ENCODE peak calls at places on chromosomes 7 and 10, in six cellular contexts. X is CD8-positive, alpha-beta memory T cell; I is ovary; C is epithelial cell of proximal tubule; S is astrocyte of the spinal cord; K is cardiac fibroblast. Z is an unnamed sample.

GRCh38 chr10:50563906-50564305 is 59.9 kb downstream of the SGMS1 start:
- DNase-seq in I (no peak), S (no peak), K (no peak), C (no peak), X (no peak), Z (no peak)

GRCh38 chr7:41472427-41473125 is 230.3 kb downstream of the INHBA start:
- DNase-seq in K (no peak), C (no peak), X (no peak), S (peak; percentile 47), I (no peak), Z (peak; percentile 7)

GRCh38 chr10:1121311-1121970 is 65.3 kb downstream of the WDR37 start:
- DNase-seq in S (no peak), K (no peak), X (no peak), C (no peak), I (no peak), Z (no peak)

GRCh38 chr10:132382231-132382922 is 14.6 kb upstream of the PWWP2B start:
- DNase-seq in X (no peak), S (no peak), K (no peak), C (no peak), I (no peak), Z (no peak)

GRCh38 chr7:70830060-70830395 is 301.9 kb upstream of the GALNT17 start:
- DNase-seq in C (no peak), K (no peak), X (no peak), I (no peak), S (no peak), Z (no peak)

GRCh38 chr10:84549368-84549767 is 221.0 kb downstream of the CCSER2 start:
- DNase-seq in C (no peak), I (no peak), X (no peak), K (no peak), S (no peak), Z (no peak)

GRCh38 chr7:91894781-91895480 is 14.4 kb upstream of the MTERF1 start:
- DNase-seq in I (no peak), C (no peak), X (no peak), K (peak; percentile 52), S (no peak), Z (no peak)

GRCh38 chr10:98316156-98316555 is 48.2 kb upstream of the LOXL4 start:
- DNase-seq in X (no peak), K (no peak), C (no peak), S (no peak), I (no peak), Z (no peak)

GRCh38 chr7:100267648-100268047 is 39.9 kb upstream of the SPDYE3 start:
- DNase-seq in C (no peak), I (no peak), S (no peak), K (no peak), X (no peak), Z (no peak)

GRCh38 chr7:2157473-2158279 is 75.1 kb downstream of the MAD1L1 start:
- DNase-seq in C (no peak), S (peak; percentile 96), I (peak; percentile 64), X (no peak), K (peak; percentile 90), Z (peak; percentile 95)

GRCh38 chr7:44749992-44750391 is 1.3 kb downstream of the ZMIZ2 start:
- DNase-seq in X (no peak), S (no peak), C (no peak), I (no peak), K (no peak), Z (no peak)
- H3K4me3 ChIP-seq in X (peak overlapping the region; percentile 45), S (peak overlapping the region; percentile 79), C (peak overlapping the region; percentile 88), I (peak overlapping the region; percentile 59), K (peak overlapping the region; percentile 89), Z (peak overlapping the region; percentile 81)

DNA sequence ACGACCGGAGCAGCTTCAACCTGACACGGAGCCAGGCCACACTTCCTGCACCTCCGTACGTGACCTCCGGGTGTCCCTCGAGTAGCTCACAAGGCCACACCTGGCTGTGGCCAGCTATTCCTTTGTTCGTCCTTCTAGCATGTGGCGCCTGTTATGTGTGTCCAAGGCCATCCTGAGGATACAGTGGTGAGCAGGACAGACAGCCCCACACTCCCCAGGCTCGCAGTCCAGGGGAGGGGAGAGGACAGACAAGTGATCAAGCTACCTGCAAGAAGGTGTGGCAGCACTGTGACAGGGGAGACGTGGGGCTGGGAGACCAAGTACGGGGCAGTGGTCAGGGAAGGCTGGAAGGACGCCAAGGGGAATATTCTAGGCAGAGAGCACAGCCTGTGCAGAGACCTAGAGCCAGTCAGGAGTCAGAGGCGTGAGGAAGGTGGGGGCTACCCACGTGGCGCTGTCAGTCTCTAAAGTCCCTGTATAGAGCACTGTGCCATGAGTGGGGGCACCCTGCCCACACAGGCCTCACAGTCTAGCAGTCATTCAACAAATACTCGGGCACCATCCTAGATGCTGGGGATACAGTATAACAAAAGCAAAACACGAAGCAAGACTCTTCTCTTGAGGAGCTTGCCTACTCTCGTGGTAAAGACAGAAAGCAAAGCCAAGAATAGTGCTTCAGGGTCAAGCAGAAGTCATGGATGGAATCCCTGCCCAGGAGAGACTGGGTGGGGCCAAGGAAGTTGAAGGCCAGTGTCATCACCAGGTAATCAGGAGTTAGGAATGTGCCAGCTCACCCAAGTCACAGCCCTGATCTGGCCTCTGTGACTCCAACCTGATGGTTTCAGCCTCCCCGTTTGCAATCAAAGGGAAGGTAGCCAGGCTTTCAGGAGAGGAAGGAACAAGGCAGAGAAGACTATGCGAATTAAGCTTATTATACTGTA is 58.6 kb downstream of the PROSER2 start:
- DNase-seq in X (no peak), S (no peak), I (no peak), C (no peak), K (peak; percentile 19), Z (no peak)
- H3K4me3 ChIP-seq in X (no peak overlapping the region), S (no peak overlapping the region), I (no peak overlapping the region), C (no peak overlapping the region), K (no peak overlapping the region), Z (no peak overlapping the region)

DNA sequence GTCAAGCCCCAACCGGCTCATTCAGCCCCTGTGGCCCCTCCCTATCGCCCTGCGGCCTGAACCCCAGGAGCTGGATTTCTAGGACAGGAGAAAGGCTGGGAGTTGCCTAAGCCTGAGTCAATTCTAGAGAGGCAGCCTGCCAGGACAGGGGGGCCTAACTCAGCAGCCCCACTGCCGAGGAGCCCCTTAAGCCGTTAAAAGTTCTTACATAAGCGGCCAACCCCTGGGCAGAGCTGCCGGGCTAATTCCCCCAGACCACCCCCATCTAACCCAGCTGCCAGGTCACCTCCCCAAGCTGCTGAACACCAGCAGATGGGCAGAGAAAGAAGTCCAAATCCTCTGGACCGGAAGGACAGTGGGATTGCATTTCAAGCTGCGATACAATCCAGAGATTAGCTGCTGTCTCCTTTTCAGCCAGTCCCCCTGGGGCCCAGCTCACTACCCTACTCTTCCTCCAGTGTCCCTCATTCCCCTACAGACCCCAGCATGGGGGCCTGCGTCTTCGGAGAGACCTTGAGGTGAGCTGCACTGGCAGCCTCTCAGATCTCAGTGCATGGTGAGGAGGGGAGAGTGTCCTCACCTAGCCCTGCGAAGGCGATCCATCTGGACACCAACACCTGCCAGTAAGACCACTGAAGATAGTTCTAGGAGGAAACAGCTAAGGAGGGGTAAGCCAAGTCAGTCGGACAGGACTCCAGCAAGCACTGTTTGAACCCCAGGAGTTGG is 910 bp downstream of the IMPDH1 start:
- DNase-seq in S (no peak), X (no peak), C (no peak), K (peak; percentile 26), I (peak; percentile 60), Z (no peak)
- H3K4me3 ChIP-seq in S (peak overlapping the region; percentile 63), X (peak overlapping the region; percentile 94), C (peak overlapping the region; percentile 80), K (peak overlapping the region; percentile 64), I (peak overlapping the region; percentile 72), Z (peak overlapping the region; percentile 61)

GRCh38 chr7:84196007-84196551 is 1.5 kb upstream of the SEMA3A start:
- DNase-seq in K (peak; percentile 64), I (no peak), S (peak; percentile 68), X (no peak), C (no peak), Z (no peak)
- H3K4me3 ChIP-seq in K (peak overlapping the region; percentile 25), I (no peak overlapping the region), S (peak overlapping the region; percentile 69), X (no peak overlapping the region), C (no peak overlapping the region), Z (peak overlapping the region; percentile 23)

Z was measured in skeletal muscle cell.